ENCODE peak calls at places on chromosomes 6 and 20, in eight cellular contexts. G is GM18507; E is activated gamma-delta T cell; B is stimulated activated CD4-positive, alpha-beta T cell treated with anti-CD3 and anti-CD28 coated beads, Interleukin-4, amount 100 ng/mL, for 4 hours; O is T47D; A is ELR; M is activated CD4-positive, alpha-beta T cell treated with anti-CD3 and anti-CD28 coated beads for 24 hours; I is A549. N is an unnamed sample.

GRCh38 chr6:75991941-75992340 is 80.5 kb downstream of the IMPG1 start:
- DNase-seq in G (no peak), E (no peak), B (no peak), O (no peak), A (no peak), M (no peak), I (no peak), N (no peak)

GRCh38 chr6:47135772-47136171 is 93.6 kb upstream of the ADGRF1 start:
- DNase-seq in G (no peak), E (no peak), B (no peak), O (no peak), A (peak), M (no peak), I (peak), N (no peak)

GRCh38 chr6:142886431-142887170 is 58.4 kb downstream of the HIVEP2 start:
- DNase-seq in G (no peak), E (no peak), B (no peak), O (no peak), A (peak), M (no peak), I (peak), N (no peak)

GRCh38 chr20:37378785-37379598 is 33.1 kb downstream of the SRC start:
- DNase-seq in G (no peak), E (no peak), B (no peak), O (no peak), A (peak), M (no peak), I (peak), N (no peak)

GRCh38 chr20:44931911-44932310 is 22.1 kb downstream of the PABPC1L start:
- DNase-seq in G (no peak), E (no peak), B (no peak), O (no peak), A (no peak), M (no peak), I (no peak), N (no peak)

GRCh38 chr20:19274412-19275015 is 62.1 kb downstream of the SLC24A3 start:
- DNase-seq in G (no peak), E (no peak), B (no peak), O (no peak), A (no peak), M (no peak), I (no peak), N (no peak)

GRCh38 chr6:170062904-170063220 is 228.0 kb downstream of the DLL1 start:
- DNase-seq in G (no peak), E (no peak), B (no peak), O (no peak), A (no peak), M (no peak), I (no peak), N (no peak)

GRCh38 chr6:46676604-46677313 is 10.9 kb upstream of the TDRD6 start:
- DNase-seq in G (no peak), E (no peak), B (no peak), O (no peak), A (no peak), M (no peak), I (no peak), N (no peak)

GRCh38 chr20:59608396-59608795 is 4.1 kb downstream of the PHACTR3 start:
- DNase-seq in G (no peak), E (no peak), B (no peak), O (no peak), A (no peak), M (no peak), I (no peak), N (no peak)

GRCh38 chr6:4797590-4797989 is 21.4 kb downstream of the CDYL start:
- DNase-seq in G (no peak), E (no peak), B (no peak), O (no peak), A (peak), M (no peak), I (no peak), N (no peak)

GRCh38 chr20:47818996-47819609 is 33.8 kb upstream of the SULF2 start:
- DNase-seq in G (no peak), E (no peak), B (no peak), O (no peak), A (no peak), M (no peak), I (no peak), N (no peak)

GRCh38 chr20:20920433-20920832 is 185.7 kb downstream of the LINC00237 start:
- DNase-seq in G (no peak), E (no peak), B (no peak), O (no peak), A (no peak), M (no peak), I (no peak), N (no peak)

GRCh38 chr6:158718431-158719126 is 68.7 kb downstream of the SYTL3 start:
- DNase-seq in G (no peak), E (no peak), B (no peak), O (peak), A (no peak), M (no peak), I (peak), N (no peak)

GRCh38 chr6:160273760-160274159 is 15.1 kb upstream of the SLC22A2 start:
- DNase-seq in G (no peak), E (no peak), B (no peak), O (no peak), A (no peak), M (no peak), I (peak), N (no peak)

GRCh38 chr6:391559-392440 is at the start of gene IRF4:
- DNase-seq in G (peak), E (no peak), B (peak), O (no peak), A (no peak), M (peak), I (no peak), N (no peak)

GRCh38 chr20:48797275-48797825 is 30.4 kb downstream of the PREX1 start:
- DNase-seq in G (no peak), E (no peak), B (no peak), O (no peak), A (no peak), M (no peak), I (no peak), N (no peak)

GRCh38 chr6:147407571-147407970 is 100.9 kb upstream of the SAMD5 start:
- DNase-seq in G (no peak), E (no peak), B (no peak), O (no peak), A (no peak), M (no peak), I (no peak), N (no peak)

GRCh38 chr6:163147988-163148387 is 266.5 kb upstream of the QKI start:
- DNase-seq in G (no peak), E (no peak), B (no peak), O (peak), A (peak), M (no peak), I (no peak), N (no peak)

GRCh38 chr20:32052090-32052791 is at the start of gene HCK:
- DNase-seq in G (no peak), E (no peak), B (no peak), O (no peak), A (no peak), M (no peak), I (no peak), N (no peak)

GRCh38 chr6:29531668-29532067 is 27.9 kb downstream of the UBD start:
- DNase-seq in G (no peak), E (no peak), B (no peak), O (no peak), A (peak), M (no peak), I (no peak), N (no peak)

GRCh38 chr20:47484303-47484702 is 17.4 kb upstream of the NCOA3 start:
- DNase-seq in G (no peak), E (no peak), B (no peak), O (no peak), A (no peak), M (no peak), I (no peak), N (no peak)

GRCh38 chr20:14937021-14937420 is 599.6 kb upstream of the FLRT3 start:
- DNase-seq in G (no peak), E (no peak), B (no peak), O (no peak), A (no peak), M (no peak), I (no peak), N (no peak)

GRCh38 chr6:37103169-37104039 is 66.5 kb upstream of the PIM1 start:
- DNase-seq in G (no peak), E (no peak), B (no peak), O (no peak), A (peak), M (no peak), I (peak), N (no peak)

GRCh38 chr6:112396221-112396620 is 49.1 kb downstream of the RFPL4B start:
- DNase-seq in G (no peak), E (no peak), B (no peak), O (no peak), A (no peak), M (no peak), I (no peak), N (no peak)

GRCh38 chr20:58498445-58499068 is 16.6 kb downstream of the APCDD1L start:
- DNase-seq in G (no peak), E (no peak), B (no peak), O (no peak), A (no peak), M (no peak), I (no peak), N (no peak)

N was measured in T-cell.